ENCODE peak calls at places on chromosomes 12 and 14, in seven cellular contexts. C is coronary artery, H is tibial artery, R is PC-9, U is BE2C, Q is endothelial cell of umbilical vein, B is A549. E is an unnamed sample.

GRCh38 chr12:99087278-99087677 is 442.2 kb downstream of the APAF1 start:
- DNase-seq in R (no peak), U (no peak), Q (no peak), C (no peak), B (no peak), H (no peak), E (peak; percentile 3)

GRCh38 chr12:62817556-62818271 is 117.2 kb downstream of the PPM1H start:
- DNase-seq in U (no peak), B (no peak), H (no peak), R (no peak), Q (peak; percentile 68), C (no peak), E (peak; percentile 70)

GRCh38 chr14:69226178-69226577 is 33.8 kb upstream of the GALNT16 start:
- DNase-seq in R (no peak), H (no peak), Q (peak; percentile 92), B (no peak), C (no peak), U (no peak), E (peak; percentile 84)

GRCh38 chr12:94100990-94101901 is 47.1 kb upstream of the PLXNC1 start:
- DNase-seq in R (peak; percentile 74), B (peak; percentile 66), C (peak; percentile 83), U (peak; percentile 82), Q (peak; percentile 51), H (peak; percentile 85), E (peak; percentile 66)

GRCh38 chr12:32126720-32127119 is 20.1 kb downstream of the BICD1 start:
- DNase-seq in C (no peak), B (no peak), Q (no peak), H (no peak), R (peak; percentile 42), U (no peak), E (peak; percentile 43)

GRCh38 chr12:67420506-67420905 is 151.3 kb downstream of the CAND1 start:
- DNase-seq in H (no peak), U (no peak), B (no peak), Q (no peak), R (no peak), C (no peak), E (no peak)

GRCh38 chr12:20716037-20716436 is 20.9 kb downstream of the SLCO1C1 start:
- DNase-seq in C (no peak), H (no peak), Q (no peak), R (no peak), B (no peak), U (no peak), E (no peak)

GRCh38 chr14:103073367-103073875 is 10.6 kb upstream of the LBHD2 start:
- DNase-seq in U (no peak), C (peak; percentile 67), B (peak; percentile 55), R (no peak), H (no peak), Q (no peak), E (no peak)

GRCh38 chr14:55129086-55129427 is at the start of gene LGALS3:
- DNase-seq in H (peak; percentile 90), C (no peak), R (peak; percentile 80), U (peak; percentile 47), B (peak; percentile 80), Q (peak; percentile 23), E (peak; percentile 64)

GRCh38 chr12:9361879-9362326 is 153.7 kb upstream of the PZP start:
- DNase-seq in Q (no peak), C (no peak), U (no peak), R (no peak), B (no peak), H (no peak), E (no peak)

GRCh38 chr12:3071107-3071506 is 6.1 kb upstream of the TSPAN9 start:
- DNase-seq in U (no peak), C (no peak), Q (no peak), H (no peak), B (no peak), R (no peak), E (no peak)

GRCh38 chr12:75852956-75853355 is 178.6 kb downstream of the PHLDA1 start:
- DNase-seq in H (no peak), R (no peak), U (no peak), B (no peak), C (no peak), Q (no peak), E (no peak)

GRCh38 chr14:49875640-49876198 is 17.2 kb upstream of the ARF6 start:
- DNase-seq in U (no peak), Q (no peak), R (no peak), H (no peak), B (no peak), C (peak; percentile 24), E (no peak)

GRCh38 chr12:53953831-53954693 is 641 bp upstream of the HOXC12 start:
- DNase-seq in C (no peak), Q (no peak), H (no peak), B (no peak), R (no peak), U (no peak), E (no peak)

GRCh38 chr12:7154901-7155470 is 24.8 kb downstream of the CLSTN3 start:
- DNase-seq in B (no peak), H (no peak), Q (no peak), C (no peak), U (no peak), R (no peak), E (no peak)

GRCh38 chr12:7158866-7159600 is 28.9 kb downstream of the CLSTN3 start:
- DNase-seq in R (no peak), H (no peak), U (no peak), B (no peak), Q (no peak), C (no peak), E (no peak)

GRCh38 chr12:7155471-7156034 is 25.4 kb downstream of the CLSTN3 start:
- DNase-seq in Q (no peak), H (no peak), C (no peak), U (peak; percentile 47), R (peak; percentile 85), B (no peak), E (peak; percentile 8)

GRCh38 chr12:7156259-7157197 is 26.4 kb downstream of the CLSTN3 start:
- DNase-seq in U (no peak), R (no peak), B (no peak), C (no peak), H (no peak), Q (no peak), E (no peak)

DNA sequence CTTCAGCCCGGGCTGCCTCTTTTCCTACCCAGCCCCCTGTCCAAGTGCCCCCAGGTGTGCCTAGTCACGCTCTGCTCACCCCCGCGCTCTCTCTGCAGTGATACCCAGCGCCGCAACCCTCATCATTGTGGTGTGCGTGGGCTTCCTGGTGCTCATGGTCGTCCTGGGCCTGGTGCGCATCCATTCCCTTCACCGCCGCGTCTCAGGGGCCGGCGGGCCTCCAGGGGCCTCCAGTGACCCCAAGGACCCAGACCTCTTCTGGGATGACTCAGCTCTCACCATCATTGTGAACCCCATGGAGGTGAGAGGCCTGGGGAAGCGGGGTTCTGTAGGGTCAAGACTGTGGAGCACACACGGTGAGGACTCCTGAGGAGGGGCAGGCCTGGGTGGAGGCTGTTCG is 27.2 kb downstream of the CLSTN3 start:
- DNase-seq in C (no peak), Q (no peak), R (no peak), B (no peak), H (no peak), U (no peak), E (no peak)
- H3K4me3 ChIP-seq in C (no peak overlapping the region), Q (no peak overlapping the region), R (no peak overlapping the region), B (no peak overlapping the region), H (no peak overlapping the region), U (no peak overlapping the region), E (no peak overlapping the region)

DNA sequence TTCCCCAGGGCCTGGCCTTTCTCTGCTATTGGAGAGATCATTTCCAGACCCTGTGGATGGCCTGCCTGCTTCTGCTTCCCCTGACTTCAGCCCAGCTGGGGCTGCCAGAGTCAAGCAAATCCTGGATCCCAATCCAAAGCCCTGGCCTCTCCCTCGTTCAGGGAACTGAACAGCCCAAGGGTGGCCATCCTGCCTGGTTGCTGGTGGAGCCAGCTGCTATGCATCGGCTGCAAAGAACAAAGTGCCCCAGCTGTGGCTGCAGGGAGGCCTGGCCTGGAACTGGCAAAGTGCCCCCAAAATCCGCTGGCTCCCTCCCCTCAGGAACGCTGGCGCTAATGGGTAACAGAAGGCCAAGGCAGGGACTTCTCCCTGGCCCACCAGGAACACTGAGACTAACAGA is 56.4 kb downstream of the LRRC74A start:
- DNase-seq in Q (no peak), H (no peak), B (no peak), R (no peak), C (no peak), U (no peak), E (no peak)
- TF ChIP-seq CTCF in Q (no peak), H (no peak), B (no peak), R (no peak), C (no peak), U (no peak), E (no peak)

GRCh38 chr12:57894577-57895292 is 46.6 kb upstream of the ATP23 start:
- DNase-seq in U (no peak), B (no peak), C (no peak), Q (no peak), R (no peak), H (no peak), E (no peak)

GRCh38 chr12:57895337-57896138 is 45.8 kb upstream of the ATP23 start:
- DNase-seq in C (no peak), H (no peak), Q (no peak), B (no peak), U (no peak), R (no peak), E (no peak)

GRCh38 chr12:57892232-57892987 is 45.9 kb upstream of the CTDSP2 start:
- DNase-seq in H (no peak), C (no peak), Q (no peak), U (no peak), B (no peak), R (no peak), E (no peak)

GRCh38 chr12:57891639-57892228 is 45.2 kb upstream of the CTDSP2 start:
- DNase-seq in U (no peak), H (no peak), C (no peak), Q (no peak), B (no peak), R (no peak), E (no peak)

DNA sequence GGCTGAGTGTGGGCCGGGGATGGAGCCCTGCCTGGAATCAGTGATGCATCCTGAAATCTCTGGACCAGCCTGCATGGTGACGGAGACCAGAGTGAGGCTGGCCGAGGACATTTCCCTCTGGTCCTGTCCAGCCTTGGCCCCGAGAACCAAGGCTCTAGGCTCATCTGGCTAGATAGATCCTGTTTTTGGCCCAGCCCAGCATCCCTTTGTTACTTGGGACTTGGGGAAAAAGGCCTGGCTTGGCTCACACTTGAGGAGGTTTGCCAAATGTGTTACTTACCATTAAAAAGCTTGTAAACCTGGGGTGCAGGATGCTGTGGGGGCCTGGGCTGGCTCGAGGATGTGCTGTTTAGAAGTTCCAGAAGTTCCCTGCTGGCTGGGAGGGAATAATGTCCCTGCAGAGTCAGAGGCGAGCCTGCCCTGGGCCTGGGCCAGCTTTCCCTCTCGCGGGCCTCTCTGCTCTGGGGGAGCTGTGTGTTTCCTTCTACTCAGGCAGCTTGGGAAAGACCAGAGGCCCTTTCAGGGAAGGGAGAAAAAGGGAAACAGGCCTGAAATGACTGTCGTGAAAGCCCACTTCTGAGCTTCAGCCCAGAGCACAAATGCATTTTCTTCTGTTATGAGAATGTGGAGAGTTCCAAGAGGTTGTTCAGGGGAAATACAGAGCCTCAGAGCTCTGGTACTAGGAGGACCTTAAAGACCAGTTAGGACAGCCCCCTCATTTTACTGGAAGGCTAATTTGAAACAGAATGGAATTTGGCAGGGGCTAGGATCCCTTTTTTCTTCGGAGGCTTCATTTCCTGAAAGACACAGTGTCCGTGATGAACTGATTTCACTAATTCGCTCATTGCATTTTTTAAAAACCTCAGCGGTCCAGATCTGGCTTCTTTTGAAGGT is 47.2 kb upstream of the CTDSP2 start:
- DNase-seq in Q (peak; percentile 92), B (no peak), R (peak; percentile 53), H (peak; percentile 97), U (peak; percentile 78), C (peak; percentile 96), E (peak; percentile 97)
- H3K4me3 ChIP-seq in Q (no peak overlapping the region), B (no peak overlapping the region), R (no peak overlapping the region), H (peak overlapping the region; percentile 13), U (no peak overlapping the region), C (peak overlapping the region; percentile 9), E (peak overlapping the region; percentile 35)

GRCh38 chr12:116759783-116760581 is 21.9 kb downstream of the RNFT2 start:
- DNase-seq in C (peak; percentile 72), R (no peak), U (no peak), B (no peak), Q (peak; percentile 50), H (peak; percentile 84), E (no peak)
- TF ChIP-seq CTCF in C (no peak), R (no peak), U (peak; percentile 5), B (no peak), Q (no peak), H (no peak), E (no peak)